ENCODE peak calls at places on chromosomes 3 and 15, in four cellular contexts. S is globus pallidus; V is neuronal stem cell; Z is stimulated activated CD8-positive, alpha-beta memory T cell treated with anti-CD3 and anti-CD28 coated beads, Interleukin-15, amount 100 ng/mL, for 24 hours. F is an unnamed sample.

GRCh38 chr3:189488241-189488767 is 142.9 kb upstream of the TP63 start:
- DNase-seq in V (no peak), S (no peak), Z (no peak), F (no peak)

GRCh38 chr3:32374788-32375595 is 16.7 kb upstream of the CMTM7 start:
- DNase-seq in Z (no peak), S (peak), V (peak), F (peak)

GRCh38 chr3:9867106-9867505 is 12.9 kb downstream of the CIDEC start:
- DNase-seq in V (no peak), Z (no peak), S (no peak), F (no peak)

GRCh38 chr3:126714296-126714900 is 10.4 kb downstream of the CHCHD6 start:
- DNase-seq in S (no peak), V (no peak), Z (no peak), F (peak)

GRCh38 chr15:99324082-99324620 is 72.9 kb downstream of the LRRC28 start:
- DNase-seq in V (no peak), S (no peak), Z (no peak), F (no peak)

GRCh38 chr3:114128231-114128630 is 50.6 kb downstream of the DRD3 start:
- DNase-seq in S (no peak), Z (no peak), V (no peak), F (peak)

GRCh38 chr15:74322558-74323180 is 44.8 kb downstream of the CYP11A1 start:
- DNase-seq in Z (no peak), S (peak), V (no peak), F (peak)

GRCh38 chr3:151599103-151599672 is 134.5 kb upstream of the AADACL2 start:
- DNase-seq in V (no peak), S (no peak), Z (no peak), F (no peak)

GRCh38 chr3:45055411-45056143 is 29.5 kb downstream of the CLEC3B start:
- DNase-seq in V (no peak), Z (no peak), S (peak), F (no peak)

GRCh38 chr3:128317698-128318231 is 148.9 kb downstream of the DNAJB8 start:
- DNase-seq in V (no peak), Z (no peak), S (no peak), F (no peak)

GRCh38 chr3:31439888-31440287 is 92.8 kb upstream of the STT3B start:
- DNase-seq in Z (no peak), V (no peak), S (no peak), F (no peak)

F was measured in putamen.